ENCODE peak calls at places on chromosomes 6 and 20, in six cellular contexts. A, O, L, I, D and R are unnamed samples.

GRCh38 chr6:158803733-158804143 is 15.4 kb downstream of the EZR start:
- DNase-seq in L (no peak), D (peak; percentile 26), A (no peak), O (peak; percentile 87), I (peak; percentile 67), R (peak; percentile 38)

GRCh38 chr6:146543211-146543939 is at the start of gene RAB32:
- DNase-seq in O (peak; percentile 29), I (peak; percentile 92), D (peak; percentile 95), L (peak; percentile 95), A (no peak), R (peak; percentile 80)

GRCh38 chr6:113047148-113047547 is 700.0 kb downstream of the RFPL4B start:
- DNase-seq in L (no peak), D (peak; percentile 72), A (no peak), O (no peak), I (no peak), R (no peak)

GRCh38 chr20:32028647-32029372 is 18.6 kb downstream of the CCM2L start:
- DNase-seq in O (no peak), A (peak; percentile 72), I (no peak), D (no peak), L (no peak), R (no peak)

GRCh38 chr20:52060794-52061714 is 130.5 kb downstream of the ZFP64 start:
- DNase-seq in L (no peak), O (no peak), D (peak; percentile 41), A (peak; percentile 69), I (peak; percentile 82), R (peak; percentile 13)

GRCh38 chr20:39607124-39607523 is 645.0 kb downstream of the DHX35 start:
- DNase-seq in I (no peak), O (no peak), L (no peak), D (no peak), A (no peak), R (peak; percentile 58)

GRCh38 chr6:5162401-5162800 is 77.3 kb downstream of the PPP1R3G start:
- DNase-seq in O (no peak), D (no peak), L (no peak), A (no peak), I (no peak), R (no peak)

GRCh38 chr20:63177134-63177784 is 38.7 kb downstream of the YTHDF1 start:
- DNase-seq in I (no peak), A (peak; percentile 88), L (peak; percentile 44), D (no peak), O (no peak), R (no peak)

GRCh38 chr6:125193208-125193607 is 39.6 kb downstream of the TPD52L1 start:
- DNase-seq in O (no peak), A (no peak), D (no peak), I (no peak), L (no peak), R (no peak)

GRCh38 chr20:45052698-45053440 is 48.1 kb downstream of the KCNS1 start:
- DNase-seq in L (no peak), O (no peak), D (peak; percentile 30), I (no peak), A (no peak), R (peak; percentile 65)

GRCh38 chr6:90610291-90610670 is 23.4 kb upstream of the MAP3K7 start:
- DNase-seq in I (peak; percentile 21), A (no peak), O (no peak), D (peak; percentile 29), L (no peak), R (peak; percentile 4)

GRCh38 chr6:41408576-41408975 is 73.2 kb downstream of the NCR2 start:
- DNase-seq in D (no peak), L (no peak), O (no peak), I (no peak), A (no peak), R (no peak)

GRCh38 chr6:30759575-30760239 is 15.4 kb upstream of the IER3 start:
- DNase-seq in I (peak; percentile 74), A (no peak), D (peak; percentile 75), L (no peak), O (no peak), R (peak; percentile 98)

GRCh38 chr20:63652192-63652980 is 838 bp downstream of the STMN3 start:
- DNase-seq in A (peak; percentile 84), L (peak; percentile 65), I (no peak), D (no peak), O (no peak), R (no peak)

GRCh38 chr20:47598911-47599745 is 97.4 kb downstream of the NCOA3 start:
- DNase-seq in I (no peak), A (no peak), D (no peak), L (no peak), O (no peak), R (no peak)

GRCh38 chr6:35453236-35453635 is 1.1 kb downstream of the FANCE start:
- DNase-seq in I (no peak), A (no peak), D (no peak), L (no peak), O (no peak), R (no peak)

GRCh38 chr6:36793913-36794703 is 45.1 kb downstream of the CPNE5 start:
- DNase-seq in L (no peak), I (no peak), A (peak; percentile 77), D (no peak), O (no peak), R (no peak)

GRCh38 chr6:145887969-145888368 is 73.4 kb upstream of the FBXO30 start:
- DNase-seq in A (peak; percentile 25), I (peak; percentile 70), D (peak; percentile 36), L (no peak), O (no peak), R (peak; percentile 23)

GRCh38 chr6:129073651-129074419 is 190.9 kb downstream of the LAMA2 start:
- DNase-seq in O (no peak), D (peak; percentile 58), I (peak; percentile 13), A (no peak), L (no peak), R (no peak)

GRCh38 chr6:131124341-131125071 is 10.8 kb upstream of the AKAP7 start:
- DNase-seq in A (no peak), D (no peak), I (no peak), O (no peak), L (no peak), R (no peak)

GRCh38 chr20:24987873-24988835 is 4.4 kb downstream of the APMAP start:
- DNase-seq in I (no peak), L (no peak), D (no peak), O (no peak), A (no peak), R (no peak)

GRCh38 chr6:51711876-51712275 is 375.5 kb downstream of the PKHD1 start:
- DNase-seq in A (no peak), I (no peak), L (no peak), O (no peak), D (no peak), R (no peak)
- H3K36me3 ChIP-seq in A (no peaks in the 10 kb centered on the region), I (no peaks in the 10 kb centered on the region), L (no peaks in the 10 kb centered on the region), O (no peaks in the 10 kb centered on the region), D (no peaks in the 10 kb centered on the region), R (no peaks in the 10 kb centered on the region)

DNA sequence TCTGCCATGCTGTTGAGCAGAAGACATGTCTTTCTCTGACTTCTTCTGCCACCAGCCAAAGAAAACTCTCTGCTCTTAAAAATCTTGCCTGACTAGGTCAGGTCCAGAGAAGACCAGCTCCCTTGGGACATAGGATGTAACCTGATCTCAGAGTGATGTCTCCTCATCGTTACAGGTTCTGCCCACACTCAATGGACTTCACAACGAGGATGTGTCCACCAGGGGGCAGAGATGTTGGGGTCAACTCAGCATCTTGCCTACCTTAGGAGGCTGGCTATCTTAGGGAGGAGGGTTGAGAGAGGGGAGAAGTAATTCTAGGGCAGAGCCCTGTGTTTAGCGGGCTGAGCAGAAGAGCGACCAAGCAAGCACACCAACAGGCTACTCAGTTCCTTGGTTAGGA is 207.6 kb upstream of the CDH4 start:
- DNase-seq in I (no peak), A (no peak), D (no peak), L (no peak), O (no peak), R (no peak)
- TF ChIP-seq CTCF in I (no peak), A (peak; percentile 34), D (no peak), L (no peak), O (no peak), R (peak; percentile 16)

GRCh38 chr20:46219920-46220319 is 88.4 kb downstream of the CDH22 start:
- DNase-seq in O (no peak), I (no peak), D (no peak), L (no peak), A (no peak), R (no peak)

GRCh38 chr20:46222521-46223007 is 85.7 kb downstream of the CDH22 start:
- DNase-seq in A (no peak), D (no peak), O (no peak), I (no peak), L (peak; percentile 90), R (no peak)

GRCh38 chr20:46219190-46219589 is 89.1 kb downstream of the CDH22 start:
- DNase-seq in D (no peak), O (no peak), A (no peak), L (no peak), I (no peak), R (no peak)

GRCh38 chr20:46221271-46221670 is 87.0 kb downstream of the CDH22 start:
- DNase-seq in L (peak; percentile 36), I (no peak), A (peak; percentile 52), O (no peak), D (no peak), R (no peak)

GRCh38 chr20:46220808-46221207 is 87.5 kb downstream of the CDH22 start:
- DNase-seq in O (no peak), I (no peak), L (peak; percentile 48), D (no peak), A (peak; percentile 95), R (no peak)
- H3K27ac ChIP-seq in O (no peak overlapping the region), I (no peak overlapping the region), L (no peak overlapping the region), D (no peak overlapping the region), A (peak overlapping the region; percentile 90), R (no peak overlapping the region)

GRCh38 chr20:35003211-35004031 is 47.8 kb downstream of the MYH7B start:
- DNase-seq in O (no peak), L (peak; percentile 44), I (no peak), D (no peak), A (no peak), R (no peak)

GRCh38 chr20:35000922-35001595 is 45.4 kb downstream of the MYH7B start:
- DNase-seq in L (peak; percentile 43), A (no peak), O (no peak), I (no peak), D (no peak), R (no peak)

GRCh38 chr20:35000311-35000921 is 44.7 kb downstream of the MYH7B start:
- DNase-seq in O (no peak), I (no peak), D (no peak), L (no peak), A (no peak), R (no peak)

GRCh38 chr20:35002426-35003210 is 47.0 kb downstream of the MYH7B start:
- DNase-seq in A (no peak), D (no peak), I (no peak), L (no peak), O (no peak), R (no peak)

DNA sequence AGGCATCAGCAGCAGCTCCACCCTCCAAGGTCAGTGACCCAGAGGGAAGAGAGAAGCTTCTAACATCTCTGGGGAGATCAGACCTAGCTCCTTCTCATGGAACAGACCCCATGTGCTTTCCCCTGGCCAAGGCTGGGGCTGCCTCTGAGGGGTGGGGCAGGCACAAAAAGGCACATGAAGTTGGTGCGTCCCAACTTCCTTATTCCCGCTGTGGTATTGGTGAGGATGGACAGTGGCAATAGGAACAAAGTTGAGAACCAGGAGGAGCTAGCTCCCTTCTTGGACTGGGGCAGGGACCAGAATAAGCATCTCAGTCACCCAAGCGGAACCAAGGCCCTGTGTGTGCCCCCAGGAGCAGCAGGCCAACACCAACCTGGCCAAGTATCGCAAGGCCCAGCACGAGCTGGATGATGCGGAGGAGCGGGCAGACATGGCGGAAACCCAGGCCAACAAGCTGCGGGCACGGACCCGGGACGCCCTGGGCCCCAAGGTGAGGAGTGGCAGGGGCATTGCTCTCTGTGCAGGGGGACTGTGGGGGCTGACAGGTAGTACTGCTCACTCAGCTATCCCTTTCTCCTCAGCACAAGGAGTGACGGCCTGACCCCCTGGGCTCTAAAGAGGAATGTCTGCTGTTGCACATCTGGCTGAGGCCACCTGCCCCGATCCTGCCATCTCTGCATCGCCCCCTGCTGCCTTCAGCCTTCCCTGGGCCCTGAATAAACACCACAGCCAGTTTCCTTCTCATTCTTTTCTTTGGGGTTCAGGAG is 46.1 kb downstream of the MYH7B start:
- DNase-seq in D (no peak), A (no peak), L (peak; percentile 49), I (no peak), O (no peak), R (no peak)
- H3K36me3 ChIP-seq in D (peaks cover 45% of the 10 kb centered on the region), A (peaks cover 83% of the 10 kb centered on the region), L (peaks cover 2% of the 10 kb centered on the region), I (peaks cover 88% of the 10 kb centered on the region), O (no peaks in the 10 kb centered on the region), R (peaks cover 79% of the 10 kb centered on the region)